ENCODE peak calls at places on chromosomes 16 and 17, in nine cellular contexts. P is C1 segment of cervical spinal cord, G is globus pallidus, E is A549, V is WTC11, H is RKO, W is NCI-H460, N is colonic mucosa, A is AG04450. F is an unnamed sample.
A peak's percentile ranks its signal among the peaks of the same experiment; 100 is the strongest.

GRCh38 chr17:58391302-58391984 is 25.9 kb downstream of the RNF43 start:
- DNase-seq in P (no peak), W (peak; percentile 14), V (no peak), E (peak; percentile 67), A (no peak), G (no peak), N (peak; percentile 96), H (no peak), F (peak; percentile 89)

GRCh38 chr17:82246040-82246364 is 17.2 kb downstream of the SLC16A3 start:
- DNase-seq in A (no peak), E (no peak), P (no peak), G (no peak), V (no peak), N (no peak), H (no peak), W (no peak), F (no peak)

GRCh38 chr17:74543406-74543805 is 2.5 kb downstream of the CD300C start:
- DNase-seq in A (no peak), G (no peak), E (no peak), V (peak; percentile 50), H (no peak), N (no peak), W (no peak), P (no peak), F (no peak)

GRCh38 chr17:12402963-12403622 is 262.6 kb upstream of the MYOCD start:
- DNase-seq in H (peak; percentile 27), N (no peak), W (no peak), E (peak; percentile 52), P (no peak), A (peak; percentile 84), V (no peak), G (no peak), F (no peak)

GRCh38 chr16:4684030-4684715 is 9.2 kb upstream of the NUDT16L1 start:
- DNase-seq in N (no peak), H (no peak), G (no peak), V (no peak), W (no peak), E (no peak), A (no peak), P (no peak), F (no peak)

GRCh38 chr16:23156946-23157460 is 7.8 kb upstream of the USP31 start:
- DNase-seq in P (no peak), V (no peak), W (no peak), E (no peak), G (no peak), N (no peak), A (no peak), H (no peak), F (no peak)

GRCh38 chr16:35102780-35103403 is 1643.5 kb downstream of the TP53TG3F start:
- DNase-seq in V (no peak), N (no peak), H (peak; percentile 17), P (no peak), G (no peak), W (no peak), E (no peak), A (no peak), F (no peak)

GRCh38 chr17:32492648-32493289 is 6.0 kb downstream of the CDK5R1 start:
- DNase-seq in P (no peak), V (no peak), W (no peak), G (no peak), N (no peak), E (no peak), H (no peak), A (no peak), F (no peak)

GRCh38 chr17:13940858-13941665 is 128.2 kb upstream of the COX10 start:
- DNase-seq in P (no peak), A (no peak), W (peak; percentile 71), H (peak; percentile 93), E (peak; percentile 10), G (no peak), V (no peak), N (no peak), F (no peak)

GRCh38 chr16:54431041-54431996 is 144.7 kb upstream of the IRX3 start:
- DNase-seq in N (no peak), W (no peak), E (no peak), H (no peak), A (no peak), P (no peak), G (no peak), V (no peak), F (no peak)

GRCh38 chr17:61294286-61294685 is 105.4 kb upstream of the TBX2 start:
- DNase-seq in N (no peak), E (no peak), P (no peak), A (no peak), V (no peak), G (no peak), W (no peak), H (no peak), F (no peak)

GRCh38 chr16:68283346-68283745 is 19.0 kb downstream of the SLC7A6 start:
- DNase-seq in E (no peak), H (no peak), A (no peak), N (no peak), G (no peak), P (no peak), V (no peak), W (no peak), F (no peak)

GRCh38 chr17:41540921-41541625 is 13.0 kb upstream of the KRT19 start:
- DNase-seq in V (no peak), N (no peak), P (no peak), G (no peak), E (no peak), A (no peak), H (no peak), W (no peak), F (no peak)

GRCh38 chr17:37083461-37083860 is 134.7 kb downstream of the AATF start:
- DNase-seq in P (no peak), V (no peak), W (no peak), N (no peak), A (no peak), E (no peak), H (no peak), G (no peak), F (no peak)

GRCh38 chr17:36850794-36851193 is 86.5 kb upstream of the LHX1 start:
- DNase-seq in N (no peak), E (peak; percentile 79), G (no peak), V (no peak), W (no peak), H (peak; percentile 72), P (no peak), A (no peak), F (no peak)

F was measured in NCI-H2171.